ENCODE peak calls at places on chromosomes 12 and 14, in five cellular contexts. S, D, A, H and T are unnamed samples.

GRCh38 chr14:103688906-103689902 is 26.0 kb downstream of the XRCC3 start:
- DNase-seq in S (no peak), D (no peak), A (no peak), H (no peak), T (no peak)

GRCh38 chr12:45909041-45909713 is 81.2 kb downstream of the SCAF11 start:
- DNase-seq in S (peak), D (no peak), A (no peak), H (no peak), T (no peak)

GRCh38 chr14:61322011-61322798 is 826 bp downstream of the PRKCH start:
- DNase-seq in S (no peak), D (no peak), A (no peak), H (no peak), T (no peak)

GRCh38 chr14:60051690-60052324 is 39.9 kb upstream of the PCNX4 start:
- DNase-seq in S (no peak), D (no peak), A (no peak), H (no peak), T (no peak)

GRCh38 chr14:104290756-104291122 is 152.4 kb downstream of the KIF26A start:
- DNase-seq in S (no peak), D (no peak), A (peak), H (no peak), T (peak)

GRCh38 chr12:124456652-124457152 is 110.7 kb downstream of the NCOR2 start:
- DNase-seq in S (no peak), D (no peak), A (no peak), H (no peak), T (no peak)

GRCh38 chr14:99575043-99576023 is 28.7 kb downstream of the CCDC85C start:
- DNase-seq in S (peak), D (no peak), A (no peak), H (no peak), T (no peak)

GRCh38 chr12:132621657-132622435 is 3.3 kb downstream of the P2RX2 start:
- DNase-seq in S (no peak), D (no peak), A (no peak), H (no peak), T (peak)

GRCh38 chr14:64508215-64508776 is 3.7 kb downstream of the ZBTB1 start:
- DNase-seq in S (peak), D (no peak), A (no peak), H (no peak), T (no peak)

GRCh38 chr12:31215521-31216232 is 110.3 kb downstream of the SINHCAF start:
- DNase-seq in S (no peak), D (no peak), A (no peak), H (no peak), T (no peak)

GRCh38 chr12:49825360-49825970 is 2.7 kb downstream of the NCKAP5L start:
- DNase-seq in S (peak), D (no peak), A (no peak), H (no peak), T (no peak)

GRCh38 chr12:90024261-90024660 is 315.6 kb upstream of the ATP2B1 start:
- DNase-seq in S (no peak), D (no peak), A (no peak), H (no peak), T (no peak)

GRCh38 chr12:54207539-54208267 is 18.9 kb upstream of the SMUG1 start:
- DNase-seq in S (peak), D (peak), A (peak), H (peak), T (no peak)

GRCh38 chr12:80056845-80057244 is 42.5 kb upstream of the OTOGL start:
- DNase-seq in S (no peak), D (no peak), A (no peak), H (no peak), T (no peak)

GRCh38 chr12:113065126-113066007 is 8.8 kb downstream of the DTX1 start:
- DNase-seq in S (peak), D (peak), A (no peak), H (no peak), T (no peak)

GRCh38 chr14:99592394-99592793 is 11.6 kb downstream of the CCDC85C start:
- DNase-seq in S (no peak), D (no peak), A (no peak), H (no peak), T (no peak)

GRCh38 chr14:21199611-21200570 is 44.0 kb upstream of the OR5AU1 start:
- DNase-seq in S (no peak), D (no peak), A (no peak), H (no peak), T (no peak)

GRCh38 chr12:92156704-92157395 is 11.2 kb upstream of the BTG1 start:
- DNase-seq in S (no peak), D (no peak), A (no peak), H (no peak), T (no peak)

GRCh38 chr14:105317546-105317945 is 3.0 kb downstream of the PACS2 start:
- DNase-seq in S (no peak), D (no peak), A (no peak), H (no peak), T (no peak)

GRCh38 chr14:73261075-73261474 is 23.8 kb downstream of the PAPLN start:
- DNase-seq in S (no peak), D (no peak), A (no peak), H (no peak), T (no peak)

GRCh38 chr14:23401331-23401730 is 6.7 kb downstream of the MYH6 start:
- DNase-seq in S (no peak), D (no peak), A (no peak), H (no peak), T (no peak)

GRCh38 chr14:103121846-103122577 is 1.2 kb upstream of the TNFAIP2 start:
- DNase-seq in S (peak), D (peak), A (peak), H (no peak), T (peak)

GRCh38 chr12:122031342-122032216 is 9.9 kb downstream of the BCL7A start:
- DNase-seq in S (peak), D (peak), A (peak), H (peak), T (no peak)

GRCh38 chr14:52266179-52266578 is 1.3 kb upstream of the PTGDR start:
- DNase-seq in S (no peak), D (no peak), A (no peak), H (no peak), T (no peak)

GRCh38 chr12:28248555-28249127 is 58.4 kb downstream of the CCDC91 start:
- DNase-seq in S (no peak), D (no peak), A (no peak), H (no peak), T (no peak)

GRCh38 chr14:79363291-79363690 is 848.0 kb downstream of the DIO2 start:
- DNase-seq in S (no peak), D (no peak), A (no peak), H (no peak), T (no peak)

GRCh38 chr12:128761305-128761880 is 62.4 kb downstream of the SLC15A4 start:
- DNase-seq in S (peak), D (peak), A (no peak), H (no peak), T (no peak)

GRCh38 chr14:99230271-99231141 is 41.5 kb downstream of the BCL11B start:
- DNase-seq in S (peak), D (no peak), A (no peak), H (peak), T (no peak)

GRCh38 chr14:76720382-76720813 is 40.9 kb upstream of the VASH1 start:
- DNase-seq in S (peak), D (peak), A (no peak), H (no peak), T (no peak)

GRCh38 chr12:68746572-68747180 is 700 bp downstream of the SLC35E3 start:
- DNase-seq in S (peak), D (peak), A (peak), H (no peak), T (peak)

GRCh38 chr14:35988550-35988949 is 162.4 kb downstream of the BRMS1L start:
- DNase-seq in S (no peak), D (no peak), A (no peak), H (no peak), T (no peak)

GRCh38 chr12:26848156-26848825 is 15.3 kb upstream of the ITPR2 start:
- DNase-seq in S (no peak), D (no peak), A (no peak), H (no peak), T (no peak)

GRCh38 chr12:15050664-15051063 is 77.8 kb downstream of the PDE6H start:
- DNase-seq in S (peak), D (no peak), A (no peak), H (no peak), T (no peak)

GRCh38 chr12:105831372-105831771 is 307.4 kb downstream of the NUAK1 start:
- DNase-seq in S (peak), D (no peak), A (no peak), H (no peak), T (no peak)

GRCh38 chr12:111807232-111807631 is 34.8 kb upstream of the MAPKAPK5 start:
- DNase-seq in S (no peak), D (no peak), A (peak), H (no peak), T (no peak)

GRCh38 chr14:59638885-59639284 is 62.3 kb upstream of the CCDC175 start:
- DNase-seq in S (no peak), D (no peak), A (no peak), H (no peak), T (no peak)

GRCh38 chr12:107668320-107668719 is 17.3 kb upstream of the PWP1 start:
- DNase-seq in S (no peak), D (no peak), A (no peak), H (no peak), T (no peak)